ENCODE peak calls at places on chromosome 15, in ten cellular contexts. E, A, T, S, B, C, V, F, K and R are unnamed samples.

GRCh38 chr15:101342065-101342464 is 47.0 kb upstream of the SNRPA1 start:
- DNase-seq in E (no peak), A (no peak), T (no peak), S (no peak), B (no peak), C (no peak), V (no peak), F (no peak), K (no peak), R (no peak)

GRCh38 chr15:71874245-71874644 is 63.9 kb downstream of the NR2E3 start:
- DNase-seq in E (no peak), A (no peak), T (no peak), S (no peak), B (no peak), C (no peak), V (no peak), F (no peak), K (no peak), R (no peak)

GRCh38 chr15:85755942-85756341 is 38.8 kb downstream of the KLHL25 start:
- DNase-seq in E (no peak), A (no peak), T (no peak), S (no peak), B (no peak), C (no peak), V (no peak), F (no peak), K (no peak), R (no peak)

GRCh38 chr15:92078270-92078669 is 224.8 kb downstream of the SLCO3A1 start:
- DNase-seq in E (no peak), A (no peak), T (no peak), S (no peak), B (no peak), C (no peak), V (no peak), F (no peak), K (no peak), R (no peak)

GRCh38 chr15:88623061-88623460 is 1.9 kb downstream of the AEN start:
- DNase-seq in E (peak), A (no peak), T (no peak), S (peak), B (no peak), C (peak), V (peak), F (peak), K (peak), R (no peak)

GRCh38 chr15:68525815-68526214 is 53.0 kb upstream of the CORO2B start:
- DNase-seq in E (no peak), A (no peak), T (no peak), S (no peak), B (no peak), C (no peak), V (no peak), F (no peak), K (no peak), R (no peak)

GRCh38 chr15:89690276-89691218 is at the start of the genes PEX11A and WDR93:
- DNase-seq in E (peak), A (peak), T (peak), S (peak), B (peak), C (peak), V (peak), F (peak), K (peak), R (peak)

GRCh38 chr15:71352125-71352524 is 236.9 kb downstream of the THSD4 start:
- DNase-seq in E (no peak), A (no peak), T (no peak), S (no peak), B (no peak), C (no peak), V (no peak), F (no peak), K (no peak), R (no peak)

GRCh38 chr15:60095711-60096110 is 91.6 kb downstream of the FOXB1 start:
- DNase-seq in E (no peak), A (no peak), T (no peak), S (peak), B (no peak), C (peak), V (peak), F (peak), K (no peak), R (no peak)

GRCh38 chr15:84797212-84797611 is 19.9 kb upstream of the ALPK3 start:
- DNase-seq in E (peak), A (no peak), T (no peak), S (peak), B (no peak), C (peak), V (peak), F (peak), K (no peak), R (no peak)

GRCh38 chr15:67175643-67176071 is 78.8 kb downstream of the AAGAB start:
- DNase-seq in E (no peak), A (no peak), T (no peak), S (no peak), B (no peak), C (peak), V (peak), F (peak), K (no peak), R (no peak)

GRCh38 chr15:63436872-63437375 is 55.3 kb upstream of the CA12 start:
- DNase-seq in E (peak), A (peak), T (peak), S (peak), B (peak), C (peak), V (peak), F (peak), K (peak), R (peak)

GRCh38 chr15:42062284-42062806 is 32.0 kb downstream of the PLA2G4D start:
- DNase-seq in E (no peak), A (no peak), T (no peak), S (no peak), B (no peak), C (no peak), V (no peak), F (no peak), K (no peak), R (no peak)

GRCh38 chr15:69000725-69001503 is 13.6 kb upstream of the NOX5 start:
- DNase-seq in E (no peak), A (no peak), T (no peak), S (no peak), B (no peak), C (no peak), V (no peak), F (no peak), K (no peak), R (no peak)

GRCh38 chr15:84741151-84741550 is 7.2 kb upstream of the ZNF592 start:
- DNase-seq in E (no peak), A (no peak), T (no peak), S (no peak), B (no peak), C (no peak), V (no peak), F (no peak), K (no peak), R (no peak)

GRCh38 chr15:51576911-51577500 is 45.6 kb downstream of the DMXL2 start:
- DNase-seq in E (peak), A (no peak), T (no peak), S (no peak), B (no peak), C (peak), V (peak), F (peak), K (no peak), R (no peak)

GRCh38 chr15:25783607-25784131 is 79.5 kb downstream of the ATP10A start:
- DNase-seq in E (no peak), A (no peak), T (no peak), S (peak), B (no peak), C (peak), V (peak), F (peak), K (no peak), R (no peak)

GRCh38 chr15:78070049-78070698 is 7.3 kb downstream of the TBC1D2B start:
- DNase-seq in E (no peak), A (no peak), T (no peak), S (no peak), B (no peak), C (no peak), V (no peak), F (peak), K (no peak), R (no peak)

GRCh38 chr15:61871926-61872522 is 188.2 kb downstream of the VPS13C start:
- DNase-seq in E (peak), A (no peak), T (no peak), S (peak), B (no peak), C (peak), V (peak), F (peak), K (peak), R (peak)

GRCh38 chr15:65323071-65323511 is 18.6 kb downstream of the RNU5B-1 start:
- DNase-seq in E (no peak), A (no peak), T (no peak), S (peak), B (peak), C (peak), V (no peak), F (peak), K (no peak), R (peak)

GRCh38 chr15:101187820-101188516 is 63.9 kb downstream of the CHSY1 start:
- DNase-seq in E (peak), A (no peak), T (no peak), S (peak), B (no peak), C (peak), V (no peak), F (peak), K (peak), R (no peak)

GRCh38 chr15:72797338-72797689 is 13.8 kb upstream of the ADPGK start:
- DNase-seq in E (no peak), A (no peak), T (no peak), S (no peak), B (no peak), C (no peak), V (no peak), F (no peak), K (no peak), R (peak)

GRCh38 chr15:41263891-41264351 is 32.9 kb downstream of the CHP1 start:
- DNase-seq in E (no peak), A (no peak), T (no peak), S (no peak), B (no peak), C (no peak), V (peak), F (peak), K (no peak), R (no peak)

GRCh38 chr15:96410175-96411055 is 79.9 kb downstream of the NR2F2 start:
- DNase-seq in E (no peak), A (no peak), T (no peak), S (peak), B (no peak), C (no peak), V (peak), F (no peak), K (no peak), R (no peak)

GRCh38 chr15:58536414-58536813 is 104.6 kb downstream of the LIPC start:
- DNase-seq in E (no peak), A (no peak), T (no peak), S (no peak), B (no peak), C (no peak), V (no peak), F (no peak), K (no peak), R (no peak)

GRCh38 chr15:91407237-91407889 is 307.3 kb downstream of the SV2B start:
- DNase-seq in E (no peak), A (no peak), T (no peak), S (peak), B (no peak), C (peak), V (peak), F (peak), K (peak), R (no peak)